ENCODE peak calls at places on chromosomes 7 and 10, in nine cellular contexts. One of them, this sample, is unnamed.

GRCh38 chr10:80487422-80487785 is 33.3 kb downstream of the TSPAN14 start:
- DNase-seq in activated naive CD4-positive, alpha-beta T cell: no peak
- DNase-seq in Kasumi-1: no peak
- DNase-seq in stimulated activated CD4-positive, alpha-beta T cell treated with anti-CD3 and anti-CD28 coated beads, Interleukin-4, amount 100 ng/mL, for 48 hours: no peak
- DNase-seq in anterior cingulate cortex: no peak
- DNase-seq in AG10803: no peak
- DNase-seq in NCI-H460: no peak
- DNase-seq in hippocampal formation: no peak
- DNase-seq in fibroblast of the conjunctiva: no peak
- DNase-seq in this sample: no peak

GRCh38 chr10:113414481-113414990 is 138.3 kb upstream of the HABP2 start:
- DNase-seq in activated naive CD4-positive, alpha-beta T cell: no peak
- DNase-seq in Kasumi-1: no peak
- DNase-seq in stimulated activated CD4-positive, alpha-beta T cell treated with anti-CD3 and anti-CD28 coated beads, Interleukin-4, amount 100 ng/mL, for 48 hours: no peak
- DNase-seq in anterior cingulate cortex: no peak
- DNase-seq in AG10803: no peak
- DNase-seq in NCI-H460: no peak
- DNase-seq in hippocampal formation: no peak
- DNase-seq in fibroblast of the conjunctiva: no peak
- DNase-seq in this sample: no peak

GRCh38 chr7:32217841-32218467 is 147.7 kb upstream of the PDE1C start:
- DNase-seq in activated naive CD4-positive, alpha-beta T cell: no peak
- DNase-seq in Kasumi-1: no peak
- DNase-seq in stimulated activated CD4-positive, alpha-beta T cell treated with anti-CD3 and anti-CD28 coated beads, Interleukin-4, amount 100 ng/mL, for 48 hours: no peak
- DNase-seq in anterior cingulate cortex: no peak
- DNase-seq in AG10803: no peak
- DNase-seq in NCI-H460: no peak
- DNase-seq in hippocampal formation: no peak
- DNase-seq in fibroblast of the conjunctiva: no peak
- DNase-seq in this sample: peak

GRCh38 chr10:86163522-86164215 is 202.9 kb downstream of the GRID1 start:
- DNase-seq in activated naive CD4-positive, alpha-beta T cell: no peak
- DNase-seq in Kasumi-1: no peak
- DNase-seq in stimulated activated CD4-positive, alpha-beta T cell treated with anti-CD3 and anti-CD28 coated beads, Interleukin-4, amount 100 ng/mL, for 48 hours: no peak
- DNase-seq in anterior cingulate cortex: no peak
- DNase-seq in AG10803: no peak
- DNase-seq in NCI-H460: no peak
- DNase-seq in hippocampal formation: no peak
- DNase-seq in fibroblast of the conjunctiva: no peak
- DNase-seq in this sample: no peak

GRCh38 chr7:108585843-108586242 is 16.2 kb downstream of the DNAJB9 start:
- DNase-seq in activated naive CD4-positive, alpha-beta T cell: no peak
- DNase-seq in Kasumi-1: no peak
- DNase-seq in stimulated activated CD4-positive, alpha-beta T cell treated with anti-CD3 and anti-CD28 coated beads, Interleukin-4, amount 100 ng/mL, for 48 hours: no peak
- DNase-seq in anterior cingulate cortex: no peak
- DNase-seq in AG10803: no peak
- DNase-seq in NCI-H460: no peak
- DNase-seq in hippocampal formation: no peak
- DNase-seq in fibroblast of the conjunctiva: no peak
- DNase-seq in this sample: no peak

GRCh38 chr10:79191951-79192676 is 123.3 kb downstream of the ZMIZ1 start:
- DNase-seq in activated naive CD4-positive, alpha-beta T cell: no peak
- DNase-seq in Kasumi-1: no peak
- DNase-seq in stimulated activated CD4-positive, alpha-beta T cell treated with anti-CD3 and anti-CD28 coated beads, Interleukin-4, amount 100 ng/mL, for 48 hours: no peak
- DNase-seq in anterior cingulate cortex: no peak
- DNase-seq in AG10803: no peak
- DNase-seq in NCI-H460: no peak
- DNase-seq in hippocampal formation: no peak
- DNase-seq in fibroblast of the conjunctiva: no peak
- DNase-seq in this sample: no peak

GRCh38 chr7:149321978-149322541 is 60.1 kb downstream of the ZNF783 start:
- DNase-seq in activated naive CD4-positive, alpha-beta T cell: no peak
- DNase-seq in Kasumi-1: no peak
- DNase-seq in stimulated activated CD4-positive, alpha-beta T cell treated with anti-CD3 and anti-CD28 coated beads, Interleukin-4, amount 100 ng/mL, for 48 hours: no peak
- DNase-seq in anterior cingulate cortex: no peak
- DNase-seq in AG10803: peak
- DNase-seq in NCI-H460: no peak
- DNase-seq in hippocampal formation: no peak
- DNase-seq in fibroblast of the conjunctiva: no peak
- DNase-seq in this sample: no peak

GRCh38 chr10:100998991-100999741 is 442 bp upstream of the LZTS2 start:
- DNase-seq in activated naive CD4-positive, alpha-beta T cell: peak
- DNase-seq in Kasumi-1: peak
- DNase-seq in stimulated activated CD4-positive, alpha-beta T cell treated with anti-CD3 and anti-CD28 coated beads, Interleukin-4, amount 100 ng/mL, for 48 hours: peak
- DNase-seq in anterior cingulate cortex: peak
- DNase-seq in AG10803: peak
- DNase-seq in NCI-H460: peak
- DNase-seq in hippocampal formation: peak
- DNase-seq in fibroblast of the conjunctiva: no peak
- DNase-seq in this sample: peak

GRCh38 chr7:112495820-112496462 is 15.2 kb downstream of the LSMEM1 start:
- DNase-seq in activated naive CD4-positive, alpha-beta T cell: no peak
- DNase-seq in Kasumi-1: peak
- DNase-seq in stimulated activated CD4-positive, alpha-beta T cell treated with anti-CD3 and anti-CD28 coated beads, Interleukin-4, amount 100 ng/mL, for 48 hours: no peak
- DNase-seq in anterior cingulate cortex: peak
- DNase-seq in AG10803: peak
- DNase-seq in NCI-H460: peak
- DNase-seq in hippocampal formation: peak
- DNase-seq in fibroblast of the conjunctiva: peak
- DNase-seq in this sample: no peak

GRCh38 chr10:72122221-72122620 is 33.9 kb upstream of the SPOCK2 start:
- DNase-seq in activated naive CD4-positive, alpha-beta T cell: no peak
- DNase-seq in Kasumi-1: no peak
- DNase-seq in stimulated activated CD4-positive, alpha-beta T cell treated with anti-CD3 and anti-CD28 coated beads, Interleukin-4, amount 100 ng/mL, for 48 hours: no peak
- DNase-seq in anterior cingulate cortex: no peak
- DNase-seq in AG10803: no peak
- DNase-seq in NCI-H460: no peak
- DNase-seq in hippocampal formation: no peak
- DNase-seq in fibroblast of the conjunctiva: no peak
- DNase-seq in this sample: no peak

GRCh38 chr7:50801907-50802306 is 19.2 kb upstream of the GRB10 start:
- DNase-seq in activated naive CD4-positive, alpha-beta T cell: no peak
- DNase-seq in Kasumi-1: no peak
- DNase-seq in stimulated activated CD4-positive, alpha-beta T cell treated with anti-CD3 and anti-CD28 coated beads, Interleukin-4, amount 100 ng/mL, for 48 hours: no peak
- DNase-seq in anterior cingulate cortex: no peak
- DNase-seq in AG10803: no peak
- DNase-seq in NCI-H460: no peak
- DNase-seq in hippocampal formation: no peak
- DNase-seq in fibroblast of the conjunctiva: no peak
- DNase-seq in this sample: no peak

GRCh38 chr10:95474228-95475002 is 86.8 kb downstream of the SORBS1 start:
- DNase-seq in activated naive CD4-positive, alpha-beta T cell: no peak
- DNase-seq in Kasumi-1: no peak
- DNase-seq in stimulated activated CD4-positive, alpha-beta T cell treated with anti-CD3 and anti-CD28 coated beads, Interleukin-4, amount 100 ng/mL, for 48 hours: no peak
- DNase-seq in anterior cingulate cortex: no peak
- DNase-seq in AG10803: peak
- DNase-seq in NCI-H460: no peak
- DNase-seq in hippocampal formation: no peak
- DNase-seq in fibroblast of the conjunctiva: peak
- DNase-seq in this sample: no peak

GRCh38 chr10:127298396-127298795 is 102.0 kb upstream of the INSYN2A start:
- DNase-seq in activated naive CD4-positive, alpha-beta T cell: no peak
- DNase-seq in Kasumi-1: no peak
- DNase-seq in stimulated activated CD4-positive, alpha-beta T cell treated with anti-CD3 and anti-CD28 coated beads, Interleukin-4, amount 100 ng/mL, for 48 hours: no peak
- DNase-seq in anterior cingulate cortex: no peak
- DNase-seq in AG10803: peak
- DNase-seq in NCI-H460: no peak
- DNase-seq in hippocampal formation: no peak
- DNase-seq in fibroblast of the conjunctiva: no peak
- DNase-seq in this sample: no peak

GRCh38 chr7:130397472-130397871 is 17.2 kb downstream of the CPA1 start:
- DNase-seq in activated naive CD4-positive, alpha-beta T cell: no peak
- DNase-seq in Kasumi-1: no peak
- DNase-seq in stimulated activated CD4-positive, alpha-beta T cell treated with anti-CD3 and anti-CD28 coated beads, Interleukin-4, amount 100 ng/mL, for 48 hours: no peak
- DNase-seq in anterior cingulate cortex: no peak
- DNase-seq in AG10803: no peak
- DNase-seq in NCI-H460: no peak
- DNase-seq in hippocampal formation: no peak
- DNase-seq in fibroblast of the conjunctiva: no peak
- DNase-seq in this sample: no peak

GRCh38 chr7:42155836-42156540 is 81.0 kb downstream of the GLI3 start:
- DNase-seq in activated naive CD4-positive, alpha-beta T cell: no peak
- DNase-seq in Kasumi-1: no peak
- DNase-seq in stimulated activated CD4-positive, alpha-beta T cell treated with anti-CD3 and anti-CD28 coated beads, Interleukin-4, amount 100 ng/mL, for 48 hours: no peak
- DNase-seq in anterior cingulate cortex: no peak
- DNase-seq in AG10803: peak
- DNase-seq in NCI-H460: peak
- DNase-seq in hippocampal formation: no peak
- DNase-seq in fibroblast of the conjunctiva: no peak
- DNase-seq in this sample: no peak

GRCh38 chr7:69994218-69994617 is 395.9 kb downstream of the AUTS2 start:
- DNase-seq in activated naive CD4-positive, alpha-beta T cell: no peak
- DNase-seq in Kasumi-1: no peak
- DNase-seq in stimulated activated CD4-positive, alpha-beta T cell treated with anti-CD3 and anti-CD28 coated beads, Interleukin-4, amount 100 ng/mL, for 48 hours: no peak
- DNase-seq in anterior cingulate cortex: no peak
- DNase-seq in AG10803: no peak
- DNase-seq in NCI-H460: no peak
- DNase-seq in hippocampal formation: no peak
- DNase-seq in fibroblast of the conjunctiva: no peak
- DNase-seq in this sample: no peak

GRCh38 chr10:119118231-119118630 is 14.3 kb downstream of the DENND10 start:
- DNase-seq in activated naive CD4-positive, alpha-beta T cell: no peak
- DNase-seq in Kasumi-1: no peak
- DNase-seq in stimulated activated CD4-positive, alpha-beta T cell treated with anti-CD3 and anti-CD28 coated beads, Interleukin-4, amount 100 ng/mL, for 48 hours: no peak
- DNase-seq in anterior cingulate cortex: no peak
- DNase-seq in AG10803: no peak
- DNase-seq in NCI-H460: no peak
- DNase-seq in hippocampal formation: no peak
- DNase-seq in fibroblast of the conjunctiva: no peak
- DNase-seq in this sample: no peak

GRCh38 chr7:55432937-55433784 is 68.0 kb downstream of the LANCL2 start:
- DNase-seq in activated naive CD4-positive, alpha-beta T cell: no peak
- DNase-seq in Kasumi-1: peak
- DNase-seq in stimulated activated CD4-positive, alpha-beta T cell treated with anti-CD3 and anti-CD28 coated beads, Interleukin-4, amount 100 ng/mL, for 48 hours: no peak
- DNase-seq in anterior cingulate cortex: no peak
- DNase-seq in AG10803: peak
- DNase-seq in NCI-H460: peak
- DNase-seq in hippocampal formation: peak
- DNase-seq in fibroblast of the conjunctiva: peak
- DNase-seq in this sample: no peak

GRCh38 chr10:93999401-93999851 is 5.7 kb downstream of the PLCE1 start:
- DNase-seq in activated naive CD4-positive, alpha-beta T cell: no peak
- DNase-seq in Kasumi-1: no peak
- DNase-seq in stimulated activated CD4-positive, alpha-beta T cell treated with anti-CD3 and anti-CD28 coated beads, Interleukin-4, amount 100 ng/mL, for 48 hours: no peak
- DNase-seq in anterior cingulate cortex: no peak
- DNase-seq in AG10803: peak
- DNase-seq in NCI-H460: no peak
- DNase-seq in hippocampal formation: no peak
- DNase-seq in fibroblast of the conjunctiva: peak
- DNase-seq in this sample: no peak

GRCh38 chr7:6648066-6648814 is 11.1 kb downstream of the ZNF316 start:
- DNase-seq in activated naive CD4-positive, alpha-beta T cell: no peak
- DNase-seq in Kasumi-1: no peak
- DNase-seq in stimulated activated CD4-positive, alpha-beta T cell treated with anti-CD3 and anti-CD28 coated beads, Interleukin-4, amount 100 ng/mL, for 48 hours: no peak
- DNase-seq in anterior cingulate cortex: no peak
- DNase-seq in AG10803: no peak
- DNase-seq in NCI-H460: no peak
- DNase-seq in hippocampal formation: no peak
- DNase-seq in fibroblast of the conjunctiva: no peak
- DNase-seq in this sample: no peak

GRCh38 chr10:5216801-5217200 is 20.2 kb downstream of the AKR1C4 start:
- DNase-seq in activated naive CD4-positive, alpha-beta T cell: no peak
- DNase-seq in Kasumi-1: no peak
- DNase-seq in stimulated activated CD4-positive, alpha-beta T cell treated with anti-CD3 and anti-CD28 coated beads, Interleukin-4, amount 100 ng/mL, for 48 hours: no peak
- DNase-seq in anterior cingulate cortex: no peak
- DNase-seq in AG10803: no peak
- DNase-seq in NCI-H460: no peak
- DNase-seq in hippocampal formation: no peak
- DNase-seq in fibroblast of the conjunctiva: no peak
- DNase-seq in this sample: no peak

GRCh38 chr10:114662651-114663217 is 4.7 kb upstream of the ABLIM1 start:
- DNase-seq in activated naive CD4-positive, alpha-beta T cell: no peak
- DNase-seq in Kasumi-1: no peak
- DNase-seq in stimulated activated CD4-positive, alpha-beta T cell treated with anti-CD3 and anti-CD28 coated beads, Interleukin-4, amount 100 ng/mL, for 48 hours: no peak
- DNase-seq in anterior cingulate cortex: no peak
- DNase-seq in AG10803: no peak
- DNase-seq in NCI-H460: no peak
- DNase-seq in hippocampal formation: no peak
- DNase-seq in fibroblast of the conjunctiva: no peak
- DNase-seq in this sample: no peak

GRCh38 chr10:31808258-31809218 is 120.1 kb downstream of the ARHGAP12 start:
- DNase-seq in activated naive CD4-positive, alpha-beta T cell: no peak
- DNase-seq in Kasumi-1: peak
- DNase-seq in stimulated activated CD4-positive, alpha-beta T cell treated with anti-CD3 and anti-CD28 coated beads, Interleukin-4, amount 100 ng/mL, for 48 hours: no peak
- DNase-seq in anterior cingulate cortex: peak
- DNase-seq in AG10803: peak
- DNase-seq in NCI-H460: peak
- DNase-seq in hippocampal formation: peak
- DNase-seq in fibroblast of the conjunctiva: peak
- DNase-seq in this sample: peak

GRCh38 chr10:103580422-103580821 is 86.9 kb downstream of the NEURL1 start:
- DNase-seq in activated naive CD4-positive, alpha-beta T cell: no peak
- DNase-seq in Kasumi-1: no peak
- DNase-seq in stimulated activated CD4-positive, alpha-beta T cell treated with anti-CD3 and anti-CD28 coated beads, Interleukin-4, amount 100 ng/mL, for 48 hours: no peak
- DNase-seq in anterior cingulate cortex: no peak
- DNase-seq in AG10803: no peak
- DNase-seq in NCI-H460: no peak
- DNase-seq in hippocampal formation: no peak
- DNase-seq in fibroblast of the conjunctiva: no peak
- DNase-seq in this sample: no peak

GRCh38 chr7:148712610-148713330 is 14.1 kb downstream of the CUL1 start:
- DNase-seq in activated naive CD4-positive, alpha-beta T cell: no peak
- DNase-seq in Kasumi-1: no peak
- DNase-seq in stimulated activated CD4-positive, alpha-beta T cell treated with anti-CD3 and anti-CD28 coated beads, Interleukin-4, amount 100 ng/mL, for 48 hours: no peak
- DNase-seq in anterior cingulate cortex: no peak
- DNase-seq in AG10803: peak
- DNase-seq in NCI-H460: no peak
- DNase-seq in hippocampal formation: no peak
- DNase-seq in fibroblast of the conjunctiva: no peak
- DNase-seq in this sample: no peak

GRCh38 chr7:64888561-64888900 is 14.5 kb upstream of the ZNF273 start:
- DNase-seq in activated naive CD4-positive, alpha-beta T cell: no peak
- DNase-seq in Kasumi-1: peak
- DNase-seq in stimulated activated CD4-positive, alpha-beta T cell treated with anti-CD3 and anti-CD28 coated beads, Interleukin-4, amount 100 ng/mL, for 48 hours: no peak
- DNase-seq in anterior cingulate cortex: no peak
- DNase-seq in AG10803: no peak
- DNase-seq in NCI-H460: no peak
- DNase-seq in hippocampal formation: no peak
- DNase-seq in fibroblast of the conjunctiva: no peak
- DNase-seq in this sample: no peak

GRCh38 chr10:49280001-49280408 is 19.0 kb upstream of the C10orf71 start:
- DNase-seq in activated naive CD4-positive, alpha-beta T cell: no peak
- DNase-seq in Kasumi-1: peak
- DNase-seq in stimulated activated CD4-positive, alpha-beta T cell treated with anti-CD3 and anti-CD28 coated beads, Interleukin-4, amount 100 ng/mL, for 48 hours: no peak
- DNase-seq in anterior cingulate cortex: no peak
- DNase-seq in AG10803: peak
- DNase-seq in NCI-H460: no peak
- DNase-seq in hippocampal formation: no peak
- DNase-seq in fibroblast of the conjunctiva: peak
- DNase-seq in this sample: no peak

This sample was measured in putamen.